ENCODE peak calls at places on chromosomes 1 and 21, in eight cellular contexts. One of them, this sample, is unnamed. For H3K4me1, the result is how much of the 10 kb centered on the place peaks cover.

GRCh38 chr1:175036476-175036875 is 13.3 kb upstream of the MRPS14 start:
- DNase-seq in transverse colon: no peak
- DNase-seq in GM23338: peak
- DNase-seq in HCT116: no peak
- DNase-seq in endothelial cell of umbilical vein: no peak
- DNase-seq in suprapubic skin: no peak
- DNase-seq in vagina: no peak
- DNase-seq in stomach: no peak
- DNase-seq in this sample: no peak

GRCh38 chr1:77533660-77534295 is 148.7 kb downstream of the ZZZ3 start:
- DNase-seq in endothelial cell of umbilical vein: peak
- DNase-seq in transverse colon: peak
- DNase-seq in suprapubic skin: no peak
- DNase-seq in vagina: no peak
- DNase-seq in GM23338: peak
- DNase-seq in stomach: peak
- DNase-seq in HCT116: peak
- DNase-seq in this sample: peak

GRCh38 chr1:219460561-219461511 is 152.1 kb downstream of the ZC3H11B start:
- DNase-seq in vagina: no peak
- DNase-seq in suprapubic skin: no peak
- DNase-seq in HCT116: no peak
- DNase-seq in transverse colon: no peak
- DNase-seq in stomach: no peak
- DNase-seq in endothelial cell of umbilical vein: no peak
- DNase-seq in GM23338: no peak
- DNase-seq in this sample: no peak

GRCh38 chr1:159707473-159707872 is 6.9 kb downstream of the CRP start:
- DNase-seq in HCT116: no peak
- DNase-seq in vagina: no peak
- DNase-seq in GM23338: no peak
- DNase-seq in stomach: no peak
- DNase-seq in transverse colon: no peak
- DNase-seq in endothelial cell of umbilical vein: no peak
- DNase-seq in suprapubic skin: no peak
- DNase-seq in this sample: no peak

GRCh38 chr1:51313961-51314777 is 16.2 kb downstream of the TTC39A start:
- DNase-seq in GM23338: no peak
- DNase-seq in suprapubic skin: no peak
- DNase-seq in HCT116: no peak
- DNase-seq in vagina: no peak
- DNase-seq in transverse colon: peak
- DNase-seq in endothelial cell of umbilical vein: peak
- DNase-seq in stomach: no peak
- DNase-seq in this sample: no peak

GRCh38 chr1:94142022-94142421 is 21.1 kb upstream of the ABCA4 start:
- DNase-seq in vagina: no peak
- DNase-seq in stomach: no peak
- DNase-seq in HCT116: no peak
- DNase-seq in GM23338: no peak
- DNase-seq in endothelial cell of umbilical vein: peak
- DNase-seq in suprapubic skin: no peak
- DNase-seq in transverse colon: no peak
- DNase-seq in this sample: no peak

GRCh38 chr1:31957701-31958674 is 19.8 kb upstream of the PTP4A2 start:
- DNase-seq in GM23338: no peak
- DNase-seq in endothelial cell of umbilical vein: no peak
- DNase-seq in transverse colon: no peak
- DNase-seq in vagina: no peak
- DNase-seq in suprapubic skin: no peak
- DNase-seq in stomach: no peak
- DNase-seq in HCT116: no peak
- DNase-seq in this sample: no peak

GRCh38 chr21:36004441-36004840 is 55.9 kb downstream of the SETD4 start:
- DNase-seq in vagina: no peak
- DNase-seq in GM23338: no peak
- DNase-seq in stomach: no peak
- DNase-seq in endothelial cell of umbilical vein: no peak
- DNase-seq in transverse colon: no peak
- DNase-seq in HCT116: no peak
- DNase-seq in suprapubic skin: no peak
- DNase-seq in this sample: peak

GRCh38 chr1:93506140-93506539 is 58.2 kb downstream of the FNBP1L start:
- DNase-seq in transverse colon: no peak
- DNase-seq in endothelial cell of umbilical vein: peak
- DNase-seq in GM23338: no peak
- DNase-seq in vagina: no peak
- DNase-seq in stomach: no peak
- DNase-seq in suprapubic skin: no peak
- DNase-seq in HCT116: no peak
- DNase-seq in this sample: no peak

GRCh38 chr1:248596615-248597014 is 885 bp downstream of the OR2T10 start:
- DNase-seq in stomach: no peak
- DNase-seq in GM23338: no peak
- DNase-seq in HCT116: no peak
- DNase-seq in endothelial cell of umbilical vein: no peak
- DNase-seq in vagina: no peak
- DNase-seq in transverse colon: no peak
- DNase-seq in suprapubic skin: no peak
- DNase-seq in this sample: no peak

GRCh38 chr1:207842506-207842905 is 68.4 kb downstream of the CD34 start:
- DNase-seq in vagina: no peak
- DNase-seq in stomach: no peak
- DNase-seq in transverse colon: no peak
- DNase-seq in suprapubic skin: no peak
- DNase-seq in endothelial cell of umbilical vein: no peak
- DNase-seq in GM23338: no peak
- DNase-seq in HCT116: no peak
- DNase-seq in this sample: no peak

GRCh38 chr1:207841907-207842306 is 69.0 kb downstream of the CD34 start:
- DNase-seq in HCT116: no peak
- DNase-seq in transverse colon: no peak
- DNase-seq in suprapubic skin: no peak
- DNase-seq in endothelial cell of umbilical vein: no peak
- DNase-seq in stomach: no peak
- DNase-seq in vagina: no peak
- DNase-seq in GM23338: no peak
- DNase-seq in this sample: no peak

GRCh38 chr1:207839083-207839413 is 71.9 kb downstream of the CD34 start:
- DNase-seq in GM23338: no peak
- DNase-seq in vagina: no peak
- DNase-seq in endothelial cell of umbilical vein: no peak
- DNase-seq in HCT116: no peak
- DNase-seq in suprapubic skin: no peak
- DNase-seq in stomach: no peak
- DNase-seq in transverse colon: no peak
- DNase-seq in this sample: no peak

GRCh38 chr1:207840380-207840779 is 70.5 kb downstream of the CD34 start:
- DNase-seq in transverse colon: no peak
- DNase-seq in vagina: no peak
- DNase-seq in stomach: no peak
- DNase-seq in GM23338: peak
- DNase-seq in endothelial cell of umbilical vein: no peak
- DNase-seq in suprapubic skin: no peak
- DNase-seq in HCT116: no peak
- DNase-seq in this sample: no peak

GRCh38 chr1:207841318-207841717 is 69.6 kb downstream of the CD34 start:
- DNase-seq in transverse colon: no peak
- DNase-seq in endothelial cell of umbilical vein: no peak
- DNase-seq in GM23338: peak
- DNase-seq in vagina: no peak
- DNase-seq in stomach: no peak
- DNase-seq in HCT116: no peak
- DNase-seq in suprapubic skin: no peak
- DNase-seq in this sample: no peak
- H3K4me1 ChIP-seq in transverse colon: under half
- H3K4me1 ChIP-seq in endothelial cell of umbilical vein: under half
- H3K4me1 ChIP-seq in GM23338: under half
- H3K4me1 ChIP-seq in vagina: half or more
- H3K4me1 ChIP-seq in stomach: under half
- H3K4me1 ChIP-seq in HCT116: under half
- H3K4me1 ChIP-seq in suprapubic skin: half or more
- H3K4me1 ChIP-seq in this sample: under half

GRCh38 chr1:34847094-34847493 is 12.5 kb downstream of the SMIM12 start:
- DNase-seq in transverse colon: no peak
- DNase-seq in endothelial cell of umbilical vein: peak
- DNase-seq in stomach: no peak
- DNase-seq in vagina: no peak
- DNase-seq in HCT116: no peak
- DNase-seq in suprapubic skin: no peak
- DNase-seq in GM23338: no peak
- DNase-seq in this sample: peak

GRCh38 chr1:34856697-34857096 is 2.9 kb downstream of the SMIM12 start:
- DNase-seq in vagina: no peak
- DNase-seq in stomach: no peak
- DNase-seq in HCT116: no peak
- DNase-seq in suprapubic skin: no peak
- DNase-seq in endothelial cell of umbilical vein: no peak
- DNase-seq in GM23338: no peak
- DNase-seq in transverse colon: no peak
- DNase-seq in this sample: no peak

GRCh38 chr1:34852677-34853217 is 6.8 kb downstream of the SMIM12 start:
- DNase-seq in HCT116: peak
- DNase-seq in endothelial cell of umbilical vein: peak
- DNase-seq in stomach: peak
- DNase-seq in transverse colon: peak
- DNase-seq in vagina: no peak
- DNase-seq in GM23338: peak
- DNase-seq in suprapubic skin: peak
- DNase-seq in this sample: peak

GRCh38 chr1:34850382-34850781 is 9.2 kb downstream of the SMIM12 start:
- DNase-seq in suprapubic skin: no peak
- DNase-seq in endothelial cell of umbilical vein: no peak
- DNase-seq in GM23338: no peak
- DNase-seq in stomach: no peak
- DNase-seq in vagina: no peak
- DNase-seq in HCT116: no peak
- DNase-seq in transverse colon: no peak
- DNase-seq in this sample: no peak

DNA sequence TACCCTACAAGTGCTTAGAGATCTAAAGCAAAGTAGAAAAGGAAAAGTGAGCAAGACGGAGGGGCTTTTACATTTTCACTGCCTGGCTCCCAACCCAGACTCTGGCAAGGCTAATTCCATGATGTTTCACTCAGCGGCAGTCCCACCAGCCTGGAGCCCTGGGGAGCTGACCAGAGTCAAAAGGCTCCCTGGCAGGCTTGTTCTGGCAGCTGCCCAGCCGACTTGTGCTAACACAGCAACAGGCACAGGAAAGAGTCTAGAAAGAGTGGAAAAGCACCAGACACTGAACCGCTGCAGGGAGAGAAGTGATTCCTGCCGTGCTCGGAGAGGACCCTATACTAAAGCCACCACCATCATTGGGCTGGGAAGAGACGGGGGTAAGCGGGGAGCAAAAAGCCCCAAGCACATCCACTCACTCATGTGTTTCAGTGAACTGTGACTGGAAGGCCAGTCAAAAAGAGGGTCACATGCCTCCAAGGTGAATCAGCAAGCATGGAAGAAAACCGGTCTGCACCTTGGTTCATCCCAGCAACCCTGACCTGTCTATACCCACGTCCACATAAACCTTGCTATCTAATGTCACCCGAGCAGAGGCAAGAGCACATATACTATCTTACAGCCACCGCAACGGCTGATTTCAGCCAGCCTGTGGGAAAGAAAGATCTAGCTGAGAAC is 8.0 kb downstream of the SMIM12 start:
- DNase-seq in suprapubic skin: no peak
- DNase-seq in transverse colon: no peak
- DNase-seq in endothelial cell of umbilical vein: peak
- DNase-seq in HCT116: no peak
- DNase-seq in vagina: no peak
- DNase-seq in stomach: peak
- DNase-seq in GM23338: no peak
- DNase-seq in this sample: peak
- TF ChIP-seq POLR2AphosphoS5 in suprapubic skin: no peak
- TF ChIP-seq POLR2AphosphoS5 in transverse colon: no peak
- TF ChIP-seq POLR2AphosphoS5 in endothelial cell of umbilical vein: peak
- TF ChIP-seq POLR2AphosphoS5 in HCT116: no peak
- TF ChIP-seq POLR2AphosphoS5 in vagina: no peak
- TF ChIP-seq POLR2AphosphoS5 in stomach: no peak
- TF ChIP-seq POLR2AphosphoS5 in GM23338: no peak
- TF ChIP-seq POLR2AphosphoS5 in this sample: no peak

GRCh38 chr1:232557661-232558260 is 72.2 kb downstream of the SIPA1L2 start:
- DNase-seq in endothelial cell of umbilical vein: no peak
- DNase-seq in stomach: no peak
- DNase-seq in vagina: no peak
- DNase-seq in GM23338: no peak
- DNase-seq in suprapubic skin: no peak
- DNase-seq in HCT116: no peak
- DNase-seq in transverse colon: no peak
- DNase-seq in this sample: no peak

GRCh38 chr1:232554431-232554830 is 75.5 kb downstream of the SIPA1L2 start:
- DNase-seq in transverse colon: no peak
- DNase-seq in stomach: no peak
- DNase-seq in HCT116: no peak
- DNase-seq in endothelial cell of umbilical vein: peak
- DNase-seq in suprapubic skin: no peak
- DNase-seq in vagina: no peak
- DNase-seq in GM23338: no peak
- DNase-seq in this sample: no peak

GRCh38 chr1:232557096-232557495 is 72.8 kb downstream of the SIPA1L2 start:
- DNase-seq in endothelial cell of umbilical vein: no peak
- DNase-seq in vagina: no peak
- DNase-seq in suprapubic skin: no peak
- DNase-seq in transverse colon: peak
- DNase-seq in GM23338: no peak
- DNase-seq in stomach: no peak
- DNase-seq in HCT116: no peak
- DNase-seq in this sample: no peak

GRCh38 chr1:232555581-232556189 is 74.2 kb downstream of the SIPA1L2 start:
- DNase-seq in vagina: no peak
- DNase-seq in transverse colon: no peak
- DNase-seq in endothelial cell of umbilical vein: no peak
- DNase-seq in GM23338: no peak
- DNase-seq in stomach: no peak
- DNase-seq in suprapubic skin: no peak
- DNase-seq in HCT116: no peak
- DNase-seq in this sample: no peak

DNA sequence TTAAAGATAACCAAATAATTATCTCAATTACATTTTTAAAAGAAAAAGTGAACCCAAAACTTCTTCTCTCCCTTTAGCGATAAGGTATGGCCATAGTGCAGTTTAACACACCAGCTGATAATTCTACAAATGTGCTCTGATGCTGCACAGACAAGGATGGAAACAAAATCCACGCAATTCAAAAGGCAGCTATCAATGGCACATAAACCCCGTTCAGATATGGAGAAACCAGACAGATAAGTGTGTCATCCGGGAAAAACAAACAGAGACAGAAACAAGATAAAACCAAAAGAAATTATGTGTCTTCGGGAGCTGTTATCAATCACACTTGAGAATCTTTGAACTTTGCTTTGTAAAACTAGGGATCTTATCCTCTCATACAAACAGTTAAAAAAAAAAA is 73.6 kb downstream of the SIPA1L2 start:
- DNase-seq in GM23338: no peak
- DNase-seq in HCT116: no peak
- DNase-seq in suprapubic skin: no peak
- DNase-seq in stomach: no peak
- DNase-seq in vagina: no peak
- DNase-seq in endothelial cell of umbilical vein: no peak
- DNase-seq in transverse colon: no peak
- DNase-seq in this sample: no peak
- H3K4me1 ChIP-seq in GM23338: half or more
- H3K4me1 ChIP-seq in HCT116: under half
- H3K4me1 ChIP-seq in suprapubic skin: under half
- H3K4me1 ChIP-seq in stomach: under half
- H3K4me1 ChIP-seq in vagina: under half
- H3K4me1 ChIP-seq in endothelial cell of umbilical vein: under half
- H3K4me1 ChIP-seq in transverse colon: half or more
- H3K4me1 ChIP-seq in this sample: half or more

GRCh38 chr1:2556277-2557145 is at the start of gene TNFRSF14:
- DNase-seq in GM23338: no peak
- DNase-seq in suprapubic skin: no peak
- DNase-seq in vagina: no peak
- DNase-seq in stomach: peak
- DNase-seq in endothelial cell of umbilical vein: peak
- DNase-seq in transverse colon: peak
- DNase-seq in HCT116: no peak
- DNase-seq in this sample: peak
- TF ChIP-seq POLR2AphosphoS5 in GM23338: no peak
- TF ChIP-seq POLR2AphosphoS5 in suprapubic skin: no peak
- TF ChIP-seq POLR2AphosphoS5 in vagina: no peak
- TF ChIP-seq POLR2AphosphoS5 in stomach: no peak
- TF ChIP-seq POLR2AphosphoS5 in endothelial cell of umbilical vein: no peak
- TF ChIP-seq POLR2AphosphoS5 in transverse colon: peak
- TF ChIP-seq POLR2AphosphoS5 in HCT116: no peak
- TF ChIP-seq POLR2AphosphoS5 in this sample: peak

This sample was measured in sigmoid colon.